ENCODE peak calls at places on chromosome 1, in six cellular contexts. D, Z, M, W, U and E are unnamed samples.

GRCh38 chr1:92951141-92951582 is 10.1 kb downstream of the DIPK1A start:
- DNase-seq in Z (no peak), M (peak; percentile 17), W (no peak), U (peak; percentile 62), D (no peak), E (no peak)

GRCh38 chr1:151574575-151575529 is 34.7 kb downstream of the TUFT1 start:
- DNase-seq in M (peak; percentile 32), W (no peak), D (no peak), Z (no peak), U (peak; percentile 84), E (no peak)

GRCh38 chr1:200226268-200226968 is 183.4 kb downstream of the ZNF281 start:
- DNase-seq in W (no peak), D (no peak), M (no peak), U (peak; percentile 5), Z (no peak), E (no peak)

GRCh38 chr1:223341111-223341510 is 22.9 kb downstream of the SUSD4 start:
- DNase-seq in M (peak; percentile 26), Z (peak; percentile 74), D (no peak), W (no peak), U (no peak), E (no peak)

GRCh38 chr1:204450461-204451257 is 39.0 kb upstream of the PPP1R15B start:
- DNase-seq in M (peak; percentile 88), U (no peak), D (no peak), Z (peak; percentile 78), W (no peak), E (no peak)

GRCh38 chr1:32816676-32817158 is 441 bp downstream of the YARS1 start:
- DNase-seq in W (no peak), Z (no peak), D (peak; percentile 25), M (peak; percentile 27), U (peak; percentile 49), E (no peak)

GRCh38 chr1:8733463-8733862 is 84.0 kb downstream of the RERE start:
- DNase-seq in M (no peak), W (no peak), Z (no peak), U (no peak), D (no peak), E (no peak)

GRCh38 chr1:246828818-246829217 is 102.9 kb downstream of the AHCTF1 start:
- DNase-seq in M (no peak), W (no peak), U (no peak), Z (no peak), D (no peak), E (no peak)

GRCh38 chr1:89986020-89986419 is 8.9 kb upstream of the ZNF326 start:
- DNase-seq in D (peak; percentile 41), Z (no peak), M (no peak), W (no peak), U (no peak), E (peak; percentile 6)

GRCh38 chr1:94801919-94802546 is 18.1 kb upstream of the SLC44A3 start:
- DNase-seq in U (peak; percentile 90), Z (peak; percentile 48), M (peak; percentile 78), W (no peak), D (peak; percentile 15), E (peak; percentile 11)

GRCh38 chr1:37325010-37325409 is 149.4 kb upstream of the ZC3H12A start:
- DNase-seq in U (no peak), W (no peak), Z (no peak), D (peak; percentile 69), M (no peak), E (peak; percentile 65)